ENCODE peak calls at places on chromosome 10, in five cellular contexts. One of them, this sample, is unnamed.

GRCh38 chr10:94146313-94146712 is 152.6 kb downstream of the PLCE1 start:
- DNase-seq in HCT116: no peak
- DNase-seq in K562: no peak
- DNase-seq in HepG2: no peak
- DNase-seq in H1: no peak
- DNase-seq in this sample: no peak

GRCh38 chr10:87635498-87636312 is 24.0 kb upstream of the PAPSS2 start:
- DNase-seq in HCT116: peak; percentile 61
- DNase-seq in K562: no peak
- DNase-seq in HepG2: peak; percentile 43
- DNase-seq in H1: no peak
- DNase-seq in this sample: no peak

GRCh38 chr10:85139124-85139523 is 810.7 kb downstream of the CCSER2 start:
- DNase-seq in HCT116: no peak
- DNase-seq in K562: no peak
- DNase-seq in HepG2: no peak
- DNase-seq in H1: no peak
- DNase-seq in this sample: no peak

GRCh38 chr10:73858013-73858708 is 16.2 kb downstream of the CAMK2G start:
- DNase-seq in HCT116: no peak
- DNase-seq in K562: no peak
- DNase-seq in HepG2: no peak
- DNase-seq in H1: no peak
- DNase-seq in this sample: no peak

GRCh38 chr10:107442035-107442505 is 277.6 kb upstream of the SORCS1 start:
- DNase-seq in HCT116: no peak
- DNase-seq in K562: no peak
- DNase-seq in HepG2: no peak
- DNase-seq in H1: no peak
- DNase-seq in this sample: no peak

GRCh38 chr10:71272122-71272771 is 46.8 kb upstream of the SLC29A3 start:
- DNase-seq in HCT116: no peak
- DNase-seq in K562: no peak
- DNase-seq in HepG2: no peak
- DNase-seq in H1: no peak
- DNase-seq in this sample: no peak

GRCh38 chr10:101618871-101619270 is 30.8 kb downstream of the DPCD start:
- DNase-seq in HCT116: no peak
- DNase-seq in K562: no peak
- DNase-seq in HepG2: no peak
- DNase-seq in H1: no peak
- DNase-seq in this sample: no peak

GRCh38 chr10:43137971-43138756 is at the start of gene CSGALNACT2:
- DNase-seq in HCT116: peak; percentile 34
- DNase-seq in K562: peak; percentile 87
- DNase-seq in HepG2: peak; percentile 59
- DNase-seq in H1: no peak
- DNase-seq in this sample: peak; percentile 61

GRCh38 chr10:110409926-110410325 is 87.8 kb upstream of the DUSP5 start:
- DNase-seq in HCT116: no peak
- DNase-seq in K562: no peak
- DNase-seq in HepG2: no peak
- DNase-seq in H1: no peak
- DNase-seq in this sample: no peak

GRCh38 chr10:45403151-45403550 is 29.1 kb downstream of the ALOX5 start:
- DNase-seq in HCT116: no peak
- DNase-seq in K562: no peak
- DNase-seq in HepG2: no peak
- DNase-seq in H1: no peak
- DNase-seq in this sample: no peak

GRCh38 chr10:119759832-119760231 is 34.0 kb downstream of the INPP5F start:
- DNase-seq in HCT116: no peak
- DNase-seq in K562: no peak
- DNase-seq in HepG2: no peak
- DNase-seq in H1: no peak
- DNase-seq in this sample: no peak

GRCh38 chr10:124091646-124092269 is 1.6 kb downstream of the CHST15 start:
- DNase-seq in HCT116: no peak
- DNase-seq in K562: no peak
- DNase-seq in HepG2: no peak
- DNase-seq in H1: no peak
- DNase-seq in this sample: peak; percentile 59

GRCh38 chr10:61888744-61889143 is 12.8 kb upstream of the ARID5B start:
- DNase-seq in HCT116: no peak
- DNase-seq in K562: no peak
- DNase-seq in HepG2: no peak
- DNase-seq in H1: no peak
- DNase-seq in this sample: no peak

GRCh38 chr10:80191589-80192270 is 13.6 kb downstream of the ANXA11 start:
- DNase-seq in HCT116: no peak
- DNase-seq in K562: no peak
- DNase-seq in HepG2: no peak
- DNase-seq in H1: no peak
- DNase-seq in this sample: no peak

GRCh38 chr10:125457406-125457805 is 225.6 kb downstream of the TEX36 start:
- DNase-seq in HCT116: no peak
- DNase-seq in K562: no peak
- DNase-seq in HepG2: no peak
- DNase-seq in H1: no peak
- DNase-seq in this sample: no peak

GRCh38 chr10:110708776-110709443 is 64.8 kb downstream of the RBM20 start:
- DNase-seq in HCT116: no peak
- DNase-seq in K562: no peak
- DNase-seq in HepG2: no peak
- DNase-seq in H1: no peak
- DNase-seq in this sample: no peak

GRCh38 chr10:86017841-86018734 is 348.5 kb downstream of the GRID1 start:
- DNase-seq in HCT116: no peak
- DNase-seq in K562: no peak
- DNase-seq in HepG2: no peak
- DNase-seq in H1: no peak
- DNase-seq in this sample: no peak

GRCh38 chr10:72679838-72680241 is 12.1 kb upstream of the MCU start:
- DNase-seq in HCT116: no peak
- DNase-seq in K562: no peak
- DNase-seq in HepG2: peak; percentile 89
- DNase-seq in H1: no peak
- DNase-seq in this sample: no peak

GRCh38 chr10:98748298-98748697 is 301.6 kb upstream of the HPS1 start:
- DNase-seq in HCT116: peak; percentile 37
- DNase-seq in K562: peak; percentile 28
- DNase-seq in HepG2: peak; percentile 30
- DNase-seq in H1: peak; percentile 2
- DNase-seq in this sample: peak; percentile 28

GRCh38 chr10:60975716-60976115 is 31.7 kb upstream of the RHOBTB1 start:
- DNase-seq in HCT116: no peak
- DNase-seq in K562: no peak
- DNase-seq in HepG2: no peak
- DNase-seq in H1: no peak
- DNase-seq in this sample: no peak

GRCh38 chr10:132434405-132435005 is 37.5 kb downstream of the PWWP2B start:
- DNase-seq in HCT116: no peak
- DNase-seq in K562: peak; percentile 66
- DNase-seq in HepG2: no peak
- DNase-seq in H1: no peak
- DNase-seq in this sample: no peak

GRCh38 chr10:86225098-86225782 is 141.4 kb downstream of the GRID1 start:
- DNase-seq in HCT116: no peak
- DNase-seq in K562: no peak
- DNase-seq in HepG2: no peak
- DNase-seq in H1: no peak
- DNase-seq in this sample: no peak

GRCh38 chr10:58621379-58622077 is 108.9 kb downstream of the BICC1 start:
- DNase-seq in HCT116: no peak
- DNase-seq in K562: no peak
- DNase-seq in HepG2: no peak
- DNase-seq in H1: no peak
- DNase-seq in this sample: no peak

GRCh38 chr10:3178070-3178469 is 5.5 kb upstream of the PITRM1 start:
- DNase-seq in HCT116: no peak
- DNase-seq in K562: no peak
- DNase-seq in HepG2: no peak
- DNase-seq in H1: no peak
- DNase-seq in this sample: no peak

GRCh38 chr10:13717936-13718772 is 131.4 kb downstream of the PRPF18 start:
- DNase-seq in HCT116: no peak
- DNase-seq in K562: no peak
- DNase-seq in HepG2: peak; percentile 7
- DNase-seq in H1: no peak
- DNase-seq in this sample: peak; percentile 25

GRCh38 chr10:50554995-50555568 is 68.7 kb downstream of the SGMS1 start:
- DNase-seq in HCT116: no peak
- DNase-seq in K562: peak; percentile 71
- DNase-seq in HepG2: no peak
- DNase-seq in H1: no peak
- DNase-seq in this sample: peak; percentile 39

GRCh38 chr10:75043256-75044121 is 68.0 kb upstream of the SAMD8 start:
- DNase-seq in HCT116: no peak
- DNase-seq in K562: peak; percentile 90
- DNase-seq in HepG2: no peak
- DNase-seq in H1: no peak
- DNase-seq in this sample: peak; percentile 79

GRCh38 chr10:114499630-114500190 is 95.4 kb upstream of the AFAP1L2 start:
- DNase-seq in HCT116: no peak
- DNase-seq in K562: no peak
- DNase-seq in HepG2: no peak
- DNase-seq in H1: no peak
- DNase-seq in this sample: no peak

GRCh38 chr10:78706256-78706655 is 362.5 kb upstream of the ZMIZ1 start:
- DNase-seq in HCT116: no peak
- DNase-seq in K562: no peak
- DNase-seq in HepG2: no peak
- DNase-seq in H1: no peak
- DNase-seq in this sample: no peak

GRCh38 chr10:86368987-86369386 is 2.4 kb upstream of the GRID1 start:
- DNase-seq in HCT116: no peak
- DNase-seq in K562: no peak
- DNase-seq in HepG2: no peak
- DNase-seq in H1: no peak
- DNase-seq in this sample: peak; percentile 1

GRCh38 chr10:20622522-20623270 is 274.4 kb downstream of the NEBL start:
- DNase-seq in HCT116: no peak
- DNase-seq in K562: no peak
- DNase-seq in HepG2: peak; percentile 6
- DNase-seq in H1: no peak
- DNase-seq in this sample: no peak

GRCh38 chr10:28600056-28600455 is 67.1 kb downstream of the WAC start:
- DNase-seq in HCT116: no peak
- DNase-seq in K562: no peak
- DNase-seq in HepG2: no peak
- DNase-seq in H1: no peak
- DNase-seq in this sample: no peak

GRCh38 chr10:28592953-28593352 is 60.0 kb downstream of the WAC start:
- DNase-seq in HCT116: peak; percentile 2
- DNase-seq in K562: peak; percentile 23
- DNase-seq in HepG2: peak; percentile 16
- DNase-seq in H1: no peak
- DNase-seq in this sample: no peak

GRCh38 chr10:28593811-28594210 is 60.9 kb downstream of the WAC start:
- DNase-seq in HCT116: no peak
- DNase-seq in K562: no peak
- DNase-seq in HepG2: no peak
- DNase-seq in H1: no peak
- DNase-seq in this sample: no peak

GRCh38 chr10:28594401-28594800 is 61.5 kb downstream of the WAC start:
- DNase-seq in HCT116: no peak
- DNase-seq in K562: no peak
- DNase-seq in HepG2: no peak
- DNase-seq in H1: no peak
- DNase-seq in this sample: no peak

DNA sequence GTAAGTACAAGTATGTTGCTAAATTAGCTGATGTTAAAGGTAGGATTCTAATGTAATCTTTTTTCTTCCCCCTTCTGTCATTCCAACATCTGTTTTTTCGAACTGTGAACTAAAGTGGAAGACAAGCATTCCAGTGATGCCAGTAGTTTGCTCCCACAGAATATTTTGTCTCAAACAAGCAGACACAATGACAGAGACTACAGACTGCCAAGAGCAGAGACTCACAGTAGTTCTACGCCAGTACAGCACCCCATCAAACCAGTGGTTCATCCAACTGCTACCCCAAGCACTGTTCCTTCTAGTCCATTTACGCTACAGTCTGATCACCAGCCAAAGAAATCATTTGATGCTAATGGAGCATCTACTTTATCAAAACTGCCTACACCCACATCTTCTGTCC is 62.7 kb downstream of the WAC start:
- DNase-seq in HCT116: no peak
- DNase-seq in K562: no peak
- DNase-seq in HepG2: no peak
- DNase-seq in H1: no peak
- DNase-seq in this sample: no peak
- TF ChIP-seq ATF3 in HCT116: no peak
- TF ChIP-seq ATF3 in K562: no peak
- TF ChIP-seq ATF3 in HepG2: no peak
- TF ChIP-seq ATF3 in H1: no peak
- TF ChIP-seq ATF3 in this sample: no peak

GRCh38 chr10:97422921-97423420 is 3.0 kb upstream of the PGAM1 start:
- DNase-seq in HCT116: no peak
- DNase-seq in K562: no peak
- DNase-seq in HepG2: no peak
- DNase-seq in H1: no peak
- DNase-seq in this sample: no peak
- TF ChIP-seq ATF3 in HCT116: no peak
- TF ChIP-seq ATF3 in K562: no peak
- TF ChIP-seq ATF3 in HepG2: no peak
- TF ChIP-seq ATF3 in H1: no peak
- TF ChIP-seq ATF3 in this sample: no peak

GRCh38 chr10:8544500-8544899 is 490.0 kb downstream of the GATA3 start:
- DNase-seq in HCT116: no peak
- DNase-seq in K562: no peak
- DNase-seq in HepG2: no peak
- DNase-seq in H1: no peak
- DNase-seq in this sample: no peak

GRCh38 chr10:8543361-8544056 is 489.0 kb downstream of the GATA3 start:
- DNase-seq in HCT116: no peak
- DNase-seq in K562: no peak
- DNase-seq in HepG2: no peak
- DNase-seq in H1: no peak
- DNase-seq in this sample: no peak

GRCh38 chr10:8534089-8534488 is 479.6 kb downstream of the GATA3 start:
- DNase-seq in HCT116: no peak
- DNase-seq in K562: no peak
- DNase-seq in HepG2: no peak
- DNase-seq in H1: no peak
- DNase-seq in this sample: no peak

GRCh38 chr10:8544057-8544380 is 489.5 kb downstream of the GATA3 start:
- DNase-seq in HCT116: no peak
- DNase-seq in K562: no peak
- DNase-seq in HepG2: no peak
- DNase-seq in H1: no peak
- DNase-seq in this sample: no peak

GRCh38 chr10:8539056-8539455 is 484.6 kb downstream of the GATA3 start:
- DNase-seq in HCT116: no peak
- DNase-seq in K562: no peak
- DNase-seq in HepG2: no peak
- DNase-seq in H1: no peak
- DNase-seq in this sample: no peak
- TF ChIP-seq ATF3 in HCT116: no peak
- TF ChIP-seq ATF3 in K562: no peak
- TF ChIP-seq ATF3 in HepG2: no peak
- TF ChIP-seq ATF3 in H1: no peak
- TF ChIP-seq ATF3 in this sample: no peak

GRCh38 chr10:67549390-67549789 is 146.6 kb downstream of the CTNNA3 start:
- DNase-seq in HCT116: no peak
- DNase-seq in K562: no peak
- DNase-seq in HepG2: no peak
- DNase-seq in H1: no peak
- DNase-seq in this sample: no peak
- TF ChIP-seq ATF3 in HCT116: no peak
- TF ChIP-seq ATF3 in K562: no peak
- TF ChIP-seq ATF3 in HepG2: no peak
- TF ChIP-seq ATF3 in H1: no peak
- TF ChIP-seq ATF3 in this sample: no peak